ENCODE peak calls at places on chromosomes 7 and 10, in four cellular contexts. U is mucosa of descending colon, H is GM12891, S is Right ventricle myocardium inferior. Q is an unnamed sample.

GRCh38 chr7:30750574-30751256 is 1.2 kb upstream of the INMT start:
- DNase-seq in U (peak; percentile 76), H (no peak), S (peak; percentile 88), Q (peak; percentile 56)

GRCh38 chr10:112227331-112227961 is 43.9 kb upstream of the GPAM start:
- DNase-seq in U (no peak), H (no peak), S (no peak), Q (peak; percentile 7)

GRCh38 chr7:51079494-51079893 is 237.1 kb downstream of the COBL start:
- DNase-seq in U (no peak), H (no peak), S (no peak), Q (peak; percentile 76)

GRCh38 chr7:149245244-149245643 is 5.8 kb downstream of the ZNF212 start:
- DNase-seq in U (no peak), H (no peak), S (no peak), Q (no peak)

GRCh38 chr7:51617691-51618090 is 301.1 kb upstream of the COBL start:
- DNase-seq in U (no peak), H (no peak), S (no peak), Q (no peak)

GRCh38 chr7:148288592-148289151 is 301.9 kb upstream of the C7orf33 start:
- DNase-seq in U (no peak), H (no peak), S (no peak), Q (no peak)

GRCh38 chr7:12623885-12624498 is 53.5 kb downstream of the SCIN start:
- DNase-seq in U (no peak), H (no peak), S (no peak), Q (no peak)

GRCh38 chr7:55170335-55170734 is 151.5 kb downstream of the EGFR start:
- DNase-seq in U (no peak), H (no peak), S (no peak), Q (no peak)

GRCh38 chr10:125105856-125106255 is 54.5 kb downstream of the CTBP2 start:
- DNase-seq in U (peak; percentile 14), H (no peak), S (no peak), Q (no peak)

GRCh38 chr10:84826704-84827103 is 498.3 kb downstream of the CCSER2 start:
- DNase-seq in U (no peak), H (no peak), S (no peak), Q (no peak)

GRCh38 chr10:90088008-90088322 is 386.6 kb downstream of the KIF20B start:
- DNase-seq in U (no peak), H (no peak), S (no peak), Q (no peak)

GRCh38 chr7:43631559-43631958 is 48.7 kb downstream of the STK17A start:
- DNase-seq in U (no peak), H (no peak), S (no peak), Q (no peak)

GRCh38 chr10:126021833-126022500 is 125.6 kb downstream of the FANK1 start:
- DNase-seq in U (no peak), H (no peak), S (no peak), Q (no peak)

GRCh38 chr7:4273566-4274230 is 408.4 kb upstream of the FOXK1 start:
- DNase-seq in U (no peak), H (no peak), S (no peak), Q (no peak)

Q was measured in body of pancreas.